ENCODE peak calls at places on chromosomes 11 and 22, in nine cellular contexts. One of them, this sample, is unnamed.

GRCh38 chr11:68367252-68367651 is 54.9 kb downstream of the LRP5 start:
- DNase-seq in psoas muscle: no peak
- DNase-seq in lower lobe of right lung: no peak
- DNase-seq in tibial nerve: no peak
- DNase-seq in uterus: no peak
- DNase-seq in naive thymus-derived CD4-positive, alpha-beta T cell: no peak
- DNase-seq in A549: no peak
- DNase-seq in mammary epithelial cell: no peak
- DNase-seq in lung: no peak
- DNase-seq in this sample: no peak

GRCh38 chr11:27861706-27862430 is 161.6 kb upstream of the BDNF start:
- DNase-seq in mammary epithelial cell: peak; percentile 79
- DNase-seq in uterus: peak; percentile 19
- DNase-seq in psoas muscle: no peak
- DNase-seq in tibial nerve: no peak
- DNase-seq in lower lobe of right lung: no peak
- DNase-seq in lung: no peak
- DNase-seq in A549: no peak
- DNase-seq in naive thymus-derived CD4-positive, alpha-beta T cell: no peak
- DNase-seq in this sample: no peak

GRCh38 chr22:39184586-39185577 is 32.4 kb upstream of the CBX7 start:
- DNase-seq in lung: no peak
- DNase-seq in uterus: no peak
- DNase-seq in mammary epithelial cell: no peak
- DNase-seq in naive thymus-derived CD4-positive, alpha-beta T cell: no peak
- DNase-seq in lower lobe of right lung: peak; percentile 18
- DNase-seq in psoas muscle: no peak
- DNase-seq in tibial nerve: no peak
- DNase-seq in A549: no peak
- DNase-seq in this sample: no peak

GRCh38 chr22:32880906-32881596 is 79.5 kb downstream of the TIMP3 start:
- DNase-seq in tibial nerve: no peak
- DNase-seq in uterus: peak; percentile 91
- DNase-seq in psoas muscle: peak; percentile 70
- DNase-seq in naive thymus-derived CD4-positive, alpha-beta T cell: no peak
- DNase-seq in A549: no peak
- DNase-seq in mammary epithelial cell: no peak
- DNase-seq in lower lobe of right lung: peak; percentile 64
- DNase-seq in lung: peak; percentile 58
- DNase-seq in this sample: no peak

GRCh38 chr22:21026783-21027692 is 5.3 kb downstream of the SLC7A4 start:
- DNase-seq in lung: no peak
- DNase-seq in psoas muscle: no peak
- DNase-seq in A549: no peak
- DNase-seq in lower lobe of right lung: no peak
- DNase-seq in tibial nerve: no peak
- DNase-seq in naive thymus-derived CD4-positive, alpha-beta T cell: no peak
- DNase-seq in uterus: no peak
- DNase-seq in mammary epithelial cell: peak; percentile 43
- DNase-seq in this sample: no peak

GRCh38 chr11:843818-844692 is 1.4 kb downstream of the TSPAN4 start:
- DNase-seq in lower lobe of right lung: peak; percentile 96
- DNase-seq in uterus: peak; percentile 94
- DNase-seq in lung: peak; percentile 96
- DNase-seq in naive thymus-derived CD4-positive, alpha-beta T cell: no peak
- DNase-seq in mammary epithelial cell: peak; percentile 40
- DNase-seq in psoas muscle: peak; percentile 96
- DNase-seq in tibial nerve: peak; percentile 92
- DNase-seq in A549: peak; percentile 86
- DNase-seq in this sample: peak; percentile 81

GRCh38 chr11:44380009-44380313 is 70.0 kb upstream of the ALX4 start:
- DNase-seq in lung: no peak
- DNase-seq in tibial nerve: no peak
- DNase-seq in psoas muscle: no peak
- DNase-seq in mammary epithelial cell: no peak
- DNase-seq in lower lobe of right lung: no peak
- DNase-seq in uterus: no peak
- DNase-seq in naive thymus-derived CD4-positive, alpha-beta T cell: no peak
- DNase-seq in A549: no peak
- DNase-seq in this sample: no peak

GRCh38 chr11:50333861-50334260 is 301.2 kb downstream of the OR4C45 start:
- DNase-seq in psoas muscle: no peak
- DNase-seq in tibial nerve: no peak
- DNase-seq in uterus: no peak
- DNase-seq in lung: no peak
- DNase-seq in mammary epithelial cell: no peak
- DNase-seq in A549: no peak
- DNase-seq in naive thymus-derived CD4-positive, alpha-beta T cell: no peak
- DNase-seq in lower lobe of right lung: no peak
- DNase-seq in this sample: no peak

GRCh38 chr11:73860202-73860601 is 16.4 kb downstream of the COA4 start:
- DNase-seq in naive thymus-derived CD4-positive, alpha-beta T cell: no peak
- DNase-seq in tibial nerve: no peak
- DNase-seq in A549: no peak
- DNase-seq in mammary epithelial cell: no peak
- DNase-seq in lower lobe of right lung: no peak
- DNase-seq in psoas muscle: no peak
- DNase-seq in lung: no peak
- DNase-seq in uterus: no peak
- DNase-seq in this sample: no peak

GRCh38 chr22:44331881-44332714 is 19.3 kb upstream of the SHISAL1 start:
- DNase-seq in psoas muscle: no peak
- DNase-seq in lung: no peak
- DNase-seq in tibial nerve: no peak
- DNase-seq in uterus: no peak
- DNase-seq in mammary epithelial cell: no peak
- DNase-seq in naive thymus-derived CD4-positive, alpha-beta T cell: no peak
- DNase-seq in A549: peak; percentile 16
- DNase-seq in lower lobe of right lung: no peak
- DNase-seq in this sample: no peak

GRCh38 chr11:34586655-34587281 is 34.1 kb upstream of the EHF start:
- DNase-seq in naive thymus-derived CD4-positive, alpha-beta T cell: no peak
- DNase-seq in lower lobe of right lung: no peak
- DNase-seq in lung: no peak
- DNase-seq in mammary epithelial cell: no peak
- DNase-seq in psoas muscle: no peak
- DNase-seq in A549: no peak
- DNase-seq in uterus: no peak
- DNase-seq in tibial nerve: no peak
- DNase-seq in this sample: no peak

GRCh38 chr11:119306373-119306890 is 10.5 kb downstream of the MCAM start:
- DNase-seq in mammary epithelial cell: no peak
- DNase-seq in naive thymus-derived CD4-positive, alpha-beta T cell: no peak
- DNase-seq in tibial nerve: no peak
- DNase-seq in lung: no peak
- DNase-seq in A549: no peak
- DNase-seq in psoas muscle: peak; percentile 68
- DNase-seq in uterus: peak; percentile 61
- DNase-seq in lower lobe of right lung: no peak
- DNase-seq in this sample: no peak

GRCh38 chr11:5928811-5929210 is 13.2 kb upstream of the OR56A3 start:
- DNase-seq in A549: no peak
- DNase-seq in naive thymus-derived CD4-positive, alpha-beta T cell: no peak
- DNase-seq in tibial nerve: no peak
- DNase-seq in psoas muscle: no peak
- DNase-seq in uterus: no peak
- DNase-seq in mammary epithelial cell: no peak
- DNase-seq in lower lobe of right lung: no peak
- DNase-seq in lung: no peak
- DNase-seq in this sample: no peak

GRCh38 chr22:46607483-46608114 is 12.6 kb upstream of the GRAMD4 start:
- DNase-seq in lung: peak; percentile 66
- DNase-seq in lower lobe of right lung: peak; percentile 66
- DNase-seq in mammary epithelial cell: no peak
- DNase-seq in tibial nerve: no peak
- DNase-seq in A549: no peak
- DNase-seq in uterus: no peak
- DNase-seq in naive thymus-derived CD4-positive, alpha-beta T cell: no peak
- DNase-seq in psoas muscle: no peak
- DNase-seq in this sample: peak; percentile 31

GRCh38 chr11:64800633-64801464 is 2.2 kb downstream of the MAP4K2 start:
- DNase-seq in tibial nerve: no peak
- DNase-seq in naive thymus-derived CD4-positive, alpha-beta T cell: no peak
- DNase-seq in lung: no peak
- DNase-seq in psoas muscle: no peak
- DNase-seq in A549: no peak
- DNase-seq in lower lobe of right lung: no peak
- DNase-seq in mammary epithelial cell: no peak
- DNase-seq in uterus: no peak
- DNase-seq in this sample: no peak
- H3K4me1 ChIP-seq in tibial nerve: peaks cover 9% of the 10 kb centered on the region
- H3K4me1 ChIP-seq in naive thymus-derived CD4-positive, alpha-beta T cell: peaks cover 23% of the 10 kb centered on the region
- H3K4me1 ChIP-seq in lung: no peaks in the 10 kb centered on the region
- H3K4me1 ChIP-seq in psoas muscle: peaks cover 7% of the 10 kb centered on the region
- H3K4me1 ChIP-seq in A549: peaks cover 23% of the 10 kb centered on the region
- H3K4me1 ChIP-seq in lower lobe of right lung: peaks cover 36% of the 10 kb centered on the region
- H3K4me1 ChIP-seq in mammary epithelial cell: peaks cover 14% of the 10 kb centered on the region
- H3K4me1 ChIP-seq in uterus: peaks cover 8% of the 10 kb centered on the region
- H3K4me1 ChIP-seq in this sample: peaks cover 27% of the 10 kb centered on the region

DNA sequence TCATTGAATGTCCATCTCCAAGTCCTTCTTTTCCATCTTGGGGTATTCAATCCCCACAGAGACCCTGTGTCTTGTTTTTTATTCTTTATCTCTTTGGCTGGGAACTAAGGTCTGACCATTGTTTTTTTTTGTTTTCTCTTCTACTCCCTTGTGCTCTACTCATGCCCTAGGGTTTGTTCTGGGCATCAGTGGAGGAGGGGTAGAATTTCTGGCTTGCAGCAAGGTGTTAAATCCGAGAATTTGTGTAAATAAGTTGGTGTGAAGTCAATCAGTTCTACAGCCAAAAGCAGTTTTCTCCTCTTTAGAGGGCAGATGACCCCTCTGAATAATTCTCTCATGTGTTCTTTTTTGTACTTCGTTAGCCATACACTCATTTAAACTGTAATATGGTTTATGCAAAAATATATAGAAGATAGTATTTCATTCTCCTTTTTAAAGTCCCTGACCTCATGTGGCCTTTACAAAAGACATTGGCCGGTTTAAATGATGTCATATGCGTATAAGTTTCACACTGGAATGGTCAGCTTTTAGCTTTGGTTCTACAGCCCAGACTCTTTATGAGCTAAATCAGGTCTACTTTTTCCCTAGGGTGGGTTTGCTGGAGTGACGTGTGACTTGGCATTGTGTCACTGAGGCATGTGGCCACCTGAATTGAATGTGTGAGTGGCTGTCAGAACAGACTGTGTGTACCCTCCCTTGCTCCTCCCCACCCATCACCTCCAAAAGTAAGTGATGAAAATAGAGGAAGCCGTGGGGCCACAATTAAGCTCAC is 10.9 kb downstream of the CECR2 start:
- DNase-seq in lower lobe of right lung: no peak
- DNase-seq in naive thymus-derived CD4-positive, alpha-beta T cell: no peak
- DNase-seq in uterus: no peak
- DNase-seq in A549: no peak
- DNase-seq in lung: no peak
- DNase-seq in psoas muscle: no peak
- DNase-seq in tibial nerve: no peak
- DNase-seq in mammary epithelial cell: no peak
- DNase-seq in this sample: no peak
- H3K4me3 ChIP-seq in lower lobe of right lung: no peak overlapping the region
- H3K4me3 ChIP-seq in naive thymus-derived CD4-positive, alpha-beta T cell: no peak overlapping the region
- H3K4me3 ChIP-seq in uterus: no peak overlapping the region
- H3K4me3 ChIP-seq in A549: no peak overlapping the region
- H3K4me3 ChIP-seq in lung: no peak overlapping the region
- H3K4me3 ChIP-seq in psoas muscle: no peak overlapping the region
- H3K4me3 ChIP-seq in tibial nerve: no peak overlapping the region
- H3K4me3 ChIP-seq in mammary epithelial cell: no peak overlapping the region
- H3K4me3 ChIP-seq in this sample: no peak overlapping the region

GRCh38 chr22:49286236-49286760 is 541.4 kb downstream of the BRD1 start:
- DNase-seq in psoas muscle: no peak
- DNase-seq in A549: no peak
- DNase-seq in mammary epithelial cell: no peak
- DNase-seq in lower lobe of right lung: no peak
- DNase-seq in naive thymus-derived CD4-positive, alpha-beta T cell: no peak
- DNase-seq in lung: no peak
- DNase-seq in tibial nerve: no peak
- DNase-seq in uterus: no peak
- DNase-seq in this sample: no peak
- H3K9me3 ChIP-seq in psoas muscle: no peaks in the 10 kb centered on the region
- H3K9me3 ChIP-seq in A549: no peaks in the 10 kb centered on the region
- H3K9me3 ChIP-seq in mammary epithelial cell: peaks cover 56% of the 10 kb centered on the region
- H3K9me3 ChIP-seq in lower lobe of right lung: no peaks in the 10 kb centered on the region
- H3K9me3 ChIP-seq in naive thymus-derived CD4-positive, alpha-beta T cell: no peaks in the 10 kb centered on the region
- H3K9me3 ChIP-seq in lung: no peaks in the 10 kb centered on the region
- H3K9me3 ChIP-seq in tibial nerve: no peaks in the 10 kb centered on the region
- H3K9me3 ChIP-seq in uterus: no peaks in the 10 kb centered on the region
- H3K9me3 ChIP-seq in this sample: peaks cover 5% of the 10 kb centered on the region

GRCh38 chr22:26586556-26587325 is 3.2 kb downstream of the TPST2 start:
- DNase-seq in mammary epithelial cell: no peak
- DNase-seq in lower lobe of right lung: no peak
- DNase-seq in lung: no peak
- DNase-seq in psoas muscle: no peak
- DNase-seq in naive thymus-derived CD4-positive, alpha-beta T cell: no peak
- DNase-seq in uterus: peak; percentile 34
- DNase-seq in A549: no peak
- DNase-seq in tibial nerve: no peak
- DNase-seq in this sample: no peak

GRCh38 chr22:26587991-26588613 is 1.8 kb downstream of the TPST2 start:
- DNase-seq in lower lobe of right lung: no peak
- DNase-seq in tibial nerve: no peak
- DNase-seq in mammary epithelial cell: no peak
- DNase-seq in uterus: no peak
- DNase-seq in lung: no peak
- DNase-seq in A549: no peak
- DNase-seq in psoas muscle: no peak
- DNase-seq in naive thymus-derived CD4-positive, alpha-beta T cell: no peak
- DNase-seq in this sample: no peak

GRCh38 chr22:26581769-26582168 is 8.2 kb downstream of the TPST2 start:
- DNase-seq in lung: no peak
- DNase-seq in lower lobe of right lung: no peak
- DNase-seq in tibial nerve: no peak
- DNase-seq in psoas muscle: no peak
- DNase-seq in naive thymus-derived CD4-positive, alpha-beta T cell: no peak
- DNase-seq in mammary epithelial cell: no peak
- DNase-seq in A549: no peak
- DNase-seq in uterus: no peak
- DNase-seq in this sample: no peak

GRCh38 chr22:26584010-26584409 is 5.9 kb downstream of the TPST2 start:
- DNase-seq in psoas muscle: no peak
- DNase-seq in mammary epithelial cell: no peak
- DNase-seq in uterus: no peak
- DNase-seq in lung: no peak
- DNase-seq in naive thymus-derived CD4-positive, alpha-beta T cell: no peak
- DNase-seq in lower lobe of right lung: no peak
- DNase-seq in A549: no peak
- DNase-seq in tibial nerve: no peak
- DNase-seq in this sample: no peak

DNA sequence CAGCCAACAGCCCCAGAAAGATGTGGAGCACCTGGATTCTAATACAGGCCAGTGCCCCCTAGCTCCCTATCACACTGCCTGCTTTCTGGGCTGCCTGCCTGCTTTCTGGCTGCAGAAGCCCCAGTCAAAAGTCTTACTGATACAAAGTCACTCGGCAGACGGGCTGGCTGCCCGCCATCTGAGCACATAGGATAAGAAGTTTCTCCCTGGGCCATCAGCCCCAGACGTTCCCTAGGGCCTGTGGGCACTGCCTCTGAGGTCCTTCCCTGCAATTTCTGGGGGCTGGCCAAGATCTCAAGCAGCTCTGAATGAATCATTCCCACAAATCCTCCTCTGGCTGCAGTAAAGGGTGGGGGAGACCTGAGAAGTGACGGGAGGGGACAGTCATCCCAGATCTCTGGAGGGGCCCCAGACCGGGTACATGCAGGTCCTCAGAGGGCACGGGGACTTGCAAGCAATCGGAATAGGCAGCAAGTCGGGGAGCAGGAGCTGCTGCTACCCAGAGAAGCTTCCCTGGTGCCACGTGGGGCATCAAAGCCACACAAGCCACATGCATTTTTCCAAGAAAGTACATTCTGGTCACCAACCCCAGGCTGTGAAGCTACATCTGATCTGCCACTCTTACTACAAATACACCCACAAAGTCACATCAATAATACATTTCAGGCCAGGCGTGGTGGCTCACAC is 4.7 kb downstream of the TPST2 start:
- DNase-seq in A549: no peak
- DNase-seq in tibial nerve: no peak
- DNase-seq in lower lobe of right lung: peak; percentile 66
- DNase-seq in mammary epithelial cell: peak; percentile 67
- DNase-seq in naive thymus-derived CD4-positive, alpha-beta T cell: no peak
- DNase-seq in uterus: peak; percentile 32
- DNase-seq in psoas muscle: peak; percentile 89
- DNase-seq in lung: peak; percentile 56
- DNase-seq in this sample: peak; percentile 89
- H3K4me1 ChIP-seq in A549: peaks cover 12% of the 10 kb centered on the region
- H3K4me1 ChIP-seq in tibial nerve: peaks cover 6% of the 10 kb centered on the region
- H3K4me1 ChIP-seq in lower lobe of right lung: peaks cover 44% of the 10 kb centered on the region
- H3K4me1 ChIP-seq in mammary epithelial cell: peaks cover 15% of the 10 kb centered on the region
- H3K4me1 ChIP-seq in naive thymus-derived CD4-positive, alpha-beta T cell: peaks cover 30% of the 10 kb centered on the region
- H3K4me1 ChIP-seq in uterus: no peaks in the 10 kb centered on the region
- H3K4me1 ChIP-seq in psoas muscle: peaks cover 41% of the 10 kb centered on the region
- H3K4me1 ChIP-seq in lung: no peaks in the 10 kb centered on the region
- H3K4me1 ChIP-seq in this sample: peaks cover 16% of the 10 kb centered on the region